ENCODE peak calls at places on chromosomes 2 and 18, in four cellular contexts. One of them, this sample, is unnamed.

GRCh38 chr18:62318613-62319012 is 6.5 kb upstream of the TNFRSF11A start:
- DNase-seq in GM23248: no peak
- DNase-seq in PC-3: no peak
- DNase-seq in OCI-LY7: no peak
- DNase-seq in this sample: no peak

GRCh38 chr18:57107141-57107832 is 39.6 kb upstream of the BOD1L2 start:
- DNase-seq in OCI-LY7: peak; percentile 10
- DNase-seq in PC-3: peak; percentile 65
- DNase-seq in GM23248: peak; percentile 57
- DNase-seq in this sample: no peak

GRCh38 chr2:199739413-199740110 is 111.4 kb downstream of the FTCDNL1 start:
- DNase-seq in GM23248: peak; percentile 66
- DNase-seq in PC-3: peak; percentile 78
- DNase-seq in OCI-LY7: peak; percentile 62
- DNase-seq in this sample: peak; percentile 83

GRCh38 chr18:71743634-71744033 is 800.5 kb downstream of the CBLN2 start:
- DNase-seq in PC-3: no peak
- DNase-seq in GM23248: no peak
- DNase-seq in OCI-LY7: no peak
- DNase-seq in this sample: no peak

GRCh38 chr2:27855476-27855875 is 34.7 kb downstream of the RBKS start:
- DNase-seq in OCI-LY7: no peak
- DNase-seq in PC-3: peak; percentile 68
- DNase-seq in GM23248: peak; percentile 88
- DNase-seq in this sample: no peak

GRCh38 chr2:98348066-98348561 is 1.9 kb downstream of the CNGA3 start:
- DNase-seq in PC-3: no peak
- DNase-seq in GM23248: peak; percentile 18
- DNase-seq in OCI-LY7: no peak
- DNase-seq in this sample: no peak

GRCh38 chr2:233643128-233643527 is 6.9 kb downstream of the UGT1A10 start:
- DNase-seq in PC-3: peak; percentile 54
- DNase-seq in GM23248: peak; percentile 1
- DNase-seq in OCI-LY7: peak; percentile 36
- DNase-seq in this sample: no peak

GRCh38 chr2:171347158-171347557 is 86.6 kb downstream of the METTL8 start:
- DNase-seq in OCI-LY7: peak; percentile 21
- DNase-seq in PC-3: no peak
- DNase-seq in GM23248: peak; percentile 4
- DNase-seq in this sample: no peak

GRCh38 chr18:79501006-79501405 is 105.3 kb downstream of the NFATC1 start:
- DNase-seq in OCI-LY7: no peak
- DNase-seq in PC-3: no peak
- DNase-seq in GM23248: no peak
- DNase-seq in this sample: no peak

GRCh38 chr2:201345636-201346213 is 11.4 kb downstream of the FLACC1 start:
- DNase-seq in OCI-LY7: no peak
- DNase-seq in PC-3: no peak
- DNase-seq in GM23248: no peak
- DNase-seq in this sample: no peak

GRCh38 chr2:217463402-217464075 is 539.3 kb downstream of the TNS1 start:
- DNase-seq in OCI-LY7: no peak
- DNase-seq in PC-3: no peak
- DNase-seq in GM23248: no peak
- DNase-seq in this sample: no peak

GRCh38 chr18:10926565-10927194 is 222.7 kb downstream of the PIEZO2 start:
- DNase-seq in OCI-LY7: no peak
- DNase-seq in GM23248: peak; percentile 73
- DNase-seq in PC-3: no peak
- DNase-seq in this sample: no peak

GRCh38 chr18:8097942-8098341 is 511.3 kb upstream of the RAB12 start:
- DNase-seq in OCI-LY7: no peak
- DNase-seq in PC-3: no peak
- DNase-seq in GM23248: no peak
- DNase-seq in this sample: no peak

GRCh38 chr2:172162739-172163336 is 60.1 kb upstream of the DLX2 start:
- DNase-seq in OCI-LY7: no peak
- DNase-seq in GM23248: no peak
- DNase-seq in PC-3: no peak
- DNase-seq in this sample: no peak

GRCh38 chr2:194087569-194087968 is 1569.5 kb upstream of the SLC39A10 start:
- DNase-seq in GM23248: no peak
- DNase-seq in OCI-LY7: no peak
- DNase-seq in PC-3: peak; percentile 23
- DNase-seq in this sample: no peak

GRCh38 chr2:43438342-43438741 is 157.5 kb downstream of the THADA start:
- DNase-seq in GM23248: no peak
- DNase-seq in PC-3: peak; percentile 66
- DNase-seq in OCI-LY7: no peak
- DNase-seq in this sample: no peak

GRCh38 chr2:62137431-62137830 is 58.5 kb upstream of the B3GNT2 start:
- DNase-seq in GM23248: no peak
- DNase-seq in OCI-LY7: no peak
- DNase-seq in PC-3: no peak
- DNase-seq in this sample: peak; percentile 96

GRCh38 chr2:190121971-190122370 is 59.4 kb upstream of the MSTN start:
- DNase-seq in PC-3: peak; percentile 45
- DNase-seq in OCI-LY7: peak; percentile 21
- DNase-seq in GM23248: peak; percentile 24
- DNase-seq in this sample: peak; percentile 23

GRCh38 chr2:167293172-167293781 is 405.0 kb downstream of the XIRP2 start:
- DNase-seq in PC-3: peak; percentile 6
- DNase-seq in OCI-LY7: no peak
- DNase-seq in GM23248: peak; percentile 49
- DNase-seq in this sample: no peak

GRCh38 chr2:202269585-202269984 is 4.0 kb downstream of the NOP58 start:
- DNase-seq in OCI-LY7: peak; percentile 34
- DNase-seq in GM23248: peak; percentile 23
- DNase-seq in PC-3: no peak
- DNase-seq in this sample: no peak

GRCh38 chr2:209872675-209873074 is 101.0 kb downstream of the UNC80 start:
- DNase-seq in PC-3: peak; percentile 4
- DNase-seq in GM23248: no peak
- DNase-seq in OCI-LY7: no peak
- DNase-seq in this sample: no peak

GRCh38 chr2:183250472-183250871 is 126.2 kb downstream of the NUP35 start:
- DNase-seq in GM23248: peak; percentile 21
- DNase-seq in OCI-LY7: no peak
- DNase-seq in PC-3: no peak
- DNase-seq in this sample: no peak

GRCh38 chr2:167964650-167965404 is 282.6 kb downstream of the STK39 start:
- DNase-seq in GM23248: peak; percentile 35
- DNase-seq in OCI-LY7: peak; percentile 21
- DNase-seq in PC-3: peak; percentile 35
- DNase-seq in this sample: no peak

GRCh38 chr2:160221391-160222276 is 21.6 kb upstream of the ITGB6 start:
- DNase-seq in GM23248: peak; percentile 89
- DNase-seq in PC-3: peak; percentile 91
- DNase-seq in OCI-LY7: no peak
- DNase-seq in this sample: peak; percentile 84

GRCh38 chr2:86352932-86353345 is 15.5 kb upstream of the REEP1 start:
- DNase-seq in OCI-LY7: no peak
- DNase-seq in GM23248: no peak
- DNase-seq in PC-3: no peak
- DNase-seq in this sample: no peak

GRCh38 chr2:12709207-12709522 is 7.6 kb upstream of the TRIB2 start:
- DNase-seq in GM23248: no peak
- DNase-seq in PC-3: peak; percentile 28
- DNase-seq in OCI-LY7: peak; percentile 13
- DNase-seq in this sample: no peak

GRCh38 chr18:34837769-34838194 is 127.7 kb downstream of the DTNA start:
- DNase-seq in PC-3: no peak
- DNase-seq in GM23248: no peak
- DNase-seq in OCI-LY7: no peak
- DNase-seq in this sample: no peak

GRCh38 chr2:111694690-111695089 is 189.3 kb downstream of the ANAPC1 start:
- DNase-seq in PC-3: peak; percentile 62
- DNase-seq in OCI-LY7: no peak
- DNase-seq in GM23248: peak; percentile 90
- DNase-seq in this sample: no peak

GRCh38 chr18:74638210-74638609 is 40.5 kb downstream of the ZNF407 start:
- DNase-seq in PC-3: no peak
- DNase-seq in GM23248: no peak
- DNase-seq in OCI-LY7: no peak
- DNase-seq in this sample: no peak

GRCh38 chr2:3001595-3002184 is 375.9 kb downstream of the EIPR1 start:
- DNase-seq in OCI-LY7: peak; percentile 18
- DNase-seq in PC-3: no peak
- DNase-seq in GM23248: peak; percentile 43
- DNase-seq in this sample: no peak

GRCh38 chr2:25372405-25373268 is 30.9 kb upstream of the DNMT3A start:
- DNase-seq in OCI-LY7: no peak
- DNase-seq in PC-3: no peak
- DNase-seq in GM23248: no peak
- DNase-seq in this sample: no peak

GRCh38 chr2:4693266-4693665 is 989.9 kb downstream of the DCDC2C start:
- DNase-seq in PC-3: no peak
- DNase-seq in OCI-LY7: no peak
- DNase-seq in GM23248: no peak
- DNase-seq in this sample: no peak

GRCh38 chr2:118857677-118858484 is 10.4 kb upstream of the EN1 start:
- DNase-seq in GM23248: no peak
- DNase-seq in OCI-LY7: no peak
- DNase-seq in PC-3: no peak
- DNase-seq in this sample: no peak

GRCh38 chr2:38244306-38244705 is 132.8 kb downstream of the ATL2 start:
- DNase-seq in OCI-LY7: no peak
- DNase-seq in PC-3: no peak
- DNase-seq in GM23248: no peak
- DNase-seq in this sample: no peak

DNA sequence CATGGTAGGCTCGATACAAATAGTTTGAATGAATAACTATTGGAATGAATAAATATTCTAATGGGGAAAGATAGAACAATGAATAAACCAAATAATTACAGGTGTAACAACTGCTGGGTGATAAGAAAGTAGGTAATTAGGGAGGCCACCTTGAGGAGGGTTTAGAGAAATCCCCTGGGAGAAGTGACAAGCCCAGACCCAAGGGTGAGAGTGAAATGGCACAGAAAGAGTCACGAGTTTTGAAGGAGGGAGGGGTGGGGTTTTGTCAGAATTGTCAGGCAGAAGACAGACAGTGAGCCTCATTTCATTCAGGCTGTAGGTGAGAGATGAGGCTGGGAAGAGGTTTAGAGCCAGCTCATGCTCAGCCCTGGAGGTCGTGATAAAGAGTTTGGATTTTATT is 71.6 kb upstream of the L3MBTL4 start:
- DNase-seq in GM23248: no peak
- DNase-seq in PC-3: no peak
- DNase-seq in OCI-LY7: no peak
- DNase-seq in this sample: no peak
- H2AFZ ChIP-seq in GM23248: no peak overlapping the region
- H2AFZ ChIP-seq in PC-3: no peak overlapping the region
- H2AFZ ChIP-seq in OCI-LY7: no peak overlapping the region
- H2AFZ ChIP-seq in this sample: no peak overlapping the region

GRCh38 chr2:239042046-239042445 is 194.2 kb downstream of the TWIST2 start:
- DNase-seq in OCI-LY7: no peak
- DNase-seq in PC-3: no peak
- DNase-seq in GM23248: no peak
- DNase-seq in this sample: peak; percentile 81
- H3K27ac ChIP-seq in OCI-LY7: no peak overlapping the region
- H3K27ac ChIP-seq in PC-3: no peak overlapping the region
- H3K27ac ChIP-seq in GM23248: no peak overlapping the region
- H3K27ac ChIP-seq in this sample: no peak overlapping the region

GRCh38 chr2:235494716-235495372 is 1.0 kb downstream of the AGAP1 start:
- DNase-seq in PC-3: peak; percentile 31
- DNase-seq in GM23248: peak; percentile 79
- DNase-seq in OCI-LY7: no peak
- DNase-seq in this sample: peak; percentile 63

GRCh38 chr2:235492850-235493344 is 946 bp upstream of the AGAP1 start:
- DNase-seq in PC-3: no peak
- DNase-seq in GM23248: peak; percentile 26
- DNase-seq in OCI-LY7: no peak
- DNase-seq in this sample: peak; percentile 97

GRCh38 chr2:235495373-235496238 is 1.8 kb downstream of the AGAP1 start:
- DNase-seq in GM23248: peak; percentile 34
- DNase-seq in PC-3: peak; percentile 38
- DNase-seq in OCI-LY7: no peak
- DNase-seq in this sample: no peak

GRCh38 chr2:235493402-235493774 is 455 bp upstream of the AGAP1 start:
- DNase-seq in PC-3: no peak
- DNase-seq in GM23248: peak; percentile 78
- DNase-seq in OCI-LY7: no peak
- DNase-seq in this sample: peak; percentile 55

DNA sequence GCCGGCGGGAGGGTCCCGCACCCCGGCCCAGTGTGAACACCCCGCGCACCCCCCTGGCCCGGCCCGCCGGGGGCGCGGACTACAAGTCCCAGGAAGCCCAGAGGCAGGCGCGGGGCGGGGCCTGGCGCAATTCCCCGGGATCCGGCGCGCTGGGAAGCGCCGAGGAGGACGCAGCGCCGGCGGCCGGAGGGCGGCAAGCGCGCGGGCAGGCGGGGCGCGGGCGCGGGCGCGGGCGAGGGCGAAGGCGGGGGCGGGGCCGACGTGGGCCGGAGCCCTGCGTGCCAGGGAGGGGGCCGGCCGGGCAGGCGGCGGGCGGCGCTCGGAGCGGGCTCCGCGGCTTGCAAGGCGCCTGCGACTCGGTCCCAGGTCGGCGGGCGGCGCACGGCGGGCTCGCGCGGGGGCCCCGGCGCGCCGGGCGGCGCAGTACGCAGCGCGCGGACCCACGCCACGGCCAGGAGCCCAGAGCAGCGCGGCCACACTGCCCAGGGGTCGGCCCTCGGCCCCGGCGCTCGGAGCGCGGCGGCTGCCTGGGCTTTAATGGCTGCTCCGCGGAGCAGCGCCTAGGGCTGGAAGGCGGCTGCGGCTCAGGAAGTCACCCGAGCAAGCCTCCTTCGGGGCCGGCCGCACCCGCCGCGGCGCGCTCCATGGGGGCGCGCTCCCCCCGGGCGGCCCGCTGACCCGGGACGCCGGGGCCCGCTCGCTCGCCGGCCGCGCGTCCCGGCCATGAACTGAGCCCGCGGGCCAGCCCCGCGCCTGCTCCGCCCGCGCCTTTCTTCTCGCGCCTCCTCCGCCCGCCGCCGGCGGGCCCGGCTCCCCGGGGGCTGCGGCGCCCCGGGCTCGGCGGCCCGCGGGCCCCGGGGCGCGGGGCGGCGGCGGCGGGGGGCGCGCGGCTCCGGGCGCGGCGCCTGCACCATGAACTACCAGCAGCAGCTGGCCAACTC is at the start of gene AGAP1:
- DNase-seq in OCI-LY7: no peak
- DNase-seq in GM23248: peak; percentile 92
- DNase-seq in PC-3: peak; percentile 90
- DNase-seq in this sample: peak; percentile 82
- H3K4me3 ChIP-seq in OCI-LY7: no peak within 1 kb of the TSS
- H3K4me3 ChIP-seq in GM23248: peak within 1 kb of the TSS; percentile 80
- H3K4me3 ChIP-seq in PC-3: peak within 1 kb of the TSS; percentile 81
- H3K4me3 ChIP-seq in this sample: peak within 1 kb of the TSS; percentile 87

DNA sequence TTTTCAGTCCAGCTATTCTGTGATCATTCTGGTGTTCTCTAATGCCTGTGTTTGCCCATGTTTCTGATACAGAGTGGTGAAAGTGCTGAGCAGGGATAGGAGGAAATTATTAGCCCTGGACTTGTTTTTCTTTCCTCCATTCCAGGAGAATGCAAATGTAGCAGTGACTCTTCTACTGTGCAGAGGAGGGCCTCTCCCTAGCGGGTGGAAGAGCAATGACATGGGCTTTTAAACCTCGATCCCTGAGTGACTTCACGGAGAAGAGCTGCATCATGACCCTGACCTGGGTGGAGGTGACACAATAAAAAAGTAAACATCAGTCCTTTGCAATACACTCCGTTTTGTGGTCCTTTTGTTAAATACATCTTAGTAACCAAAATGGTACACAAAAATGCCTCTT is 68.0 kb upstream of the NETO1 start:
- DNase-seq in PC-3: no peak
- DNase-seq in OCI-LY7: no peak
- DNase-seq in GM23248: no peak
- DNase-seq in this sample: no peak
- H2AFZ ChIP-seq in PC-3: no peak overlapping the region
- H2AFZ ChIP-seq in OCI-LY7: no peak overlapping the region
- H2AFZ ChIP-seq in GM23248: no peak overlapping the region
- H2AFZ ChIP-seq in this sample: no peak overlapping the region